ENCODE peak calls at places on chromosomes 2 and 18, in nine cellular contexts. I is stimulated activated CD8-positive, alpha-beta memory T cell treated with anti-CD3 and anti-CD28 coated beads, Interleukin-2, amount 100 ng/mL, for 48 hours; X is NCI-H187; J is brain microvascular endothelial cell; T is LoVo; K is effector CD4-positive, alpha-beta T cell; P is GM13977; G is suprapubic skin; N is fibroblast of mammary gland. Y is an unnamed sample.

GRCh38 chr2:240989451-240990265 is 8.8 kb upstream of the SNED1 start:
- DNase-seq in K (no peak), G (peak; percentile 79), N (peak; percentile 40), I (no peak), J (no peak), P (no peak), T (no peak), X (no peak), Y (peak; percentile 64)

GRCh38 chr2:152500336-152500735 is 165.4 kb downstream of the FMNL2 start:
- DNase-seq in N (no peak), I (no peak), X (no peak), J (no peak), T (no peak), P (no peak), K (no peak), G (no peak), Y (no peak)

GRCh38 chr2:24513266-24513665 is 22.2 kb downstream of the NCOA1 start:
- DNase-seq in I (no peak), X (no peak), J (no peak), T (no peak), P (no peak), N (peak; percentile 46), K (no peak), G (no peak), Y (no peak)

GRCh38 chr2:190359896-190360376 is 16.5 kb downstream of the INPP1 start:
- DNase-seq in J (peak; percentile 63), K (peak; percentile 6), N (peak; percentile 74), G (no peak), X (no peak), P (peak; percentile 28), T (no peak), I (no peak), Y (no peak)

GRCh38 chr2:31598694-31599093 is 18.0 kb upstream of the SRD5A2 start:
- DNase-seq in T (no peak), K (no peak), I (no peak), N (no peak), G (no peak), X (no peak), P (no peak), J (no peak), Y (no peak)

GRCh38 chr2:119008108-119008507 is 66.1 kb downstream of the MARCO start:
- DNase-seq in P (no peak), T (no peak), N (peak; percentile 32), G (peak; percentile 7), X (no peak), K (no peak), I (no peak), J (no peak), Y (peak; percentile 17)

GRCh38 chr2:188314314-188315054 is 22.8 kb downstream of the GULP1 start:
- DNase-seq in J (peak; percentile 86), X (no peak), N (peak; percentile 17), G (no peak), I (no peak), P (no peak), K (no peak), T (no peak), Y (no peak)

GRCh38 chr18:58496231-58496630 is 132.7 kb downstream of the ALPK2 start:
- DNase-seq in X (no peak), K (no peak), J (no peak), T (no peak), N (peak; percentile 90), I (no peak), G (no peak), P (no peak), Y (no peak)

GRCh38 chr18:57784034-57784815 is 18.9 kb downstream of the ATP8B1 start:
- DNase-seq in X (no peak), T (no peak), J (peak; percentile 67), G (no peak), K (no peak), P (no peak), N (peak; percentile 82), I (no peak), Y (no peak)